ENCODE peak calls at places on chromosomes 4 and X, in five cellular contexts. One of them, this sample, is unnamed.

GRCh38 chr4:120630432-120630831 is 292.1 kb downstream of the PRDM5 start:
- DNase-seq in GM23338: no peak
- DNase-seq in HCT116: no peak
- DNase-seq in GM23248: peak; percentile 3
- DNase-seq in hepatocyte: no peak
- DNase-seq in this sample: no peak

GRCh38 chr4:127284236-127284635 is 348.5 kb upstream of the INTU start:
- DNase-seq in GM23338: no peak
- DNase-seq in HCT116: no peak
- DNase-seq in GM23248: no peak
- DNase-seq in hepatocyte: no peak
- DNase-seq in this sample: no peak

GRCh38 chr4:141307241-141307689 is 86.6 kb downstream of the ZNF330 start:
- DNase-seq in HCT116: peak; percentile 45
- DNase-seq in GM23248: peak; percentile 69
- DNase-seq in hepatocyte: peak; percentile 60
- DNase-seq in GM23338: peak; percentile 61
- DNase-seq in this sample: peak; percentile 59

GRCh38 chr4:165133150-165133549 is 20.5 kb upstream of the TMEM192 start:
- DNase-seq in hepatocyte: no peak
- DNase-seq in GM23248: no peak
- DNase-seq in HCT116: no peak
- DNase-seq in GM23338: no peak
- DNase-seq in this sample: no peak

GRCh38 chrX:1205681-1206611 is 6.5 kb downstream of the CRLF2 start:
- DNase-seq in hepatocyte: peak; percentile 57
- DNase-seq in GM23338: peak; percentile 98
- DNase-seq in GM23248: peak; percentile 60
- DNase-seq in HCT116: peak; percentile 95
- DNase-seq in this sample: peak; percentile 79

GRCh38 chr4:36872679-36873078 is 371.9 kb upstream of the NWD2 start:
- DNase-seq in hepatocyte: no peak
- DNase-seq in HCT116: no peak
- DNase-seq in GM23338: no peak
- DNase-seq in GM23248: no peak
- DNase-seq in this sample: no peak

GRCh38 chr4:13762126-13762525 is 134.6 kb upstream of the BOD1L1 start:
- DNase-seq in HCT116: no peak
- DNase-seq in hepatocyte: no peak
- DNase-seq in GM23248: peak; percentile 27
- DNase-seq in GM23338: no peak
- DNase-seq in this sample: no peak

GRCh38 chr4:41135761-41136160 is 78.6 kb downstream of the APBB2 start:
- DNase-seq in HCT116: no peak
- DNase-seq in GM23338: no peak
- DNase-seq in GM23248: peak; percentile 56
- DNase-seq in hepatocyte: no peak
- DNase-seq in this sample: no peak

GRCh38 chr4:98706200-98706813 is 47.9 kb upstream of the TSPAN5 start:
- DNase-seq in HCT116: no peak
- DNase-seq in GM23248: no peak
- DNase-seq in hepatocyte: no peak
- DNase-seq in GM23338: no peak
- DNase-seq in this sample: no peak

GRCh38 chrX:44536198-44536597 is 6.5 kb downstream of the FUNDC1 start:
- DNase-seq in GM23248: no peak
- DNase-seq in GM23338: no peak
- DNase-seq in hepatocyte: no peak
- DNase-seq in HCT116: no peak
- DNase-seq in this sample: no peak

GRCh38 chrX:42752730-42753129 is 25.2 kb downstream of the PPP1R2C start:
- DNase-seq in HCT116: no peak
- DNase-seq in hepatocyte: no peak
- DNase-seq in GM23248: no peak
- DNase-seq in GM23338: peak; percentile 1
- DNase-seq in this sample: no peak

GRCh38 chr4:76591992-76592391 is 157.0 kb downstream of the SHROOM3 start:
- DNase-seq in hepatocyte: no peak
- DNase-seq in GM23338: no peak
- DNase-seq in GM23248: no peak
- DNase-seq in HCT116: no peak
- DNase-seq in this sample: no peak

GRCh38 chr4:36316544-36317082 is 35.2 kb downstream of the DTHD1 start:
- DNase-seq in GM23338: no peak
- DNase-seq in GM23248: no peak
- DNase-seq in hepatocyte: no peak
- DNase-seq in HCT116: no peak
- DNase-seq in this sample: no peak

GRCh38 chr4:9867746-9868425 is 86.5 kb downstream of the DRD5 start:
- DNase-seq in GM23338: no peak
- DNase-seq in hepatocyte: no peak
- DNase-seq in HCT116: no peak
- DNase-seq in GM23248: no peak
- DNase-seq in this sample: no peak

GRCh38 chr4:7067147-7067522 is 729 bp downstream of the GRPEL1 start:
- DNase-seq in GM23338: no peak
- DNase-seq in GM23248: peak; percentile 85
- DNase-seq in HCT116: no peak
- DNase-seq in hepatocyte: no peak
- DNase-seq in this sample: no peak

GRCh38 chrX:39762266-39762841 is 335.4 kb downstream of the BCOR start:
- DNase-seq in GM23248: no peak
- DNase-seq in HCT116: no peak
- DNase-seq in hepatocyte: peak; percentile 49
- DNase-seq in GM23338: no peak
- DNase-seq in this sample: no peak

GRCh38 chr4:22324422-22324821 is 191.4 kb downstream of the ADGRA3 start:
- DNase-seq in HCT116: no peak
- DNase-seq in GM23248: no peak
- DNase-seq in hepatocyte: no peak
- DNase-seq in GM23338: no peak
- DNase-seq in this sample: no peak

GRCh38 chrX:69615779-69616519 is at the start of gene EDA:
- DNase-seq in hepatocyte: peak; percentile 94
- DNase-seq in GM23338: peak; percentile 91
- DNase-seq in GM23248: peak; percentile 76
- DNase-seq in HCT116: peak; percentile 61
- DNase-seq in this sample: peak; percentile 86

GRCh38 chr4:48152259-48152658 is 18.2 kb upstream of the TXK start:
- DNase-seq in GM23248: no peak
- DNase-seq in hepatocyte: no peak
- DNase-seq in HCT116: no peak
- DNase-seq in GM23338: no peak
- DNase-seq in this sample: no peak

GRCh38 chr4:12852338-12853307 is 631.5 kb downstream of the RAB28 start:
- DNase-seq in hepatocyte: peak; percentile 83
- DNase-seq in GM23248: peak; percentile 81
- DNase-seq in GM23338: peak; percentile 94
- DNase-seq in HCT116: peak; percentile 63
- DNase-seq in this sample: peak; percentile 77

GRCh38 chrX:133645977-133646750 is 230.9 kb upstream of the GPC4 start:
- DNase-seq in GM23338: no peak
- DNase-seq in GM23248: peak; percentile 89
- DNase-seq in hepatocyte: no peak
- DNase-seq in HCT116: no peak
- DNase-seq in this sample: no peak
- H3K27ac ChIP-seq in GM23338: no peak overlapping the region
- H3K27ac ChIP-seq in GM23248: peak overlapping the region; percentile 65
- H3K27ac ChIP-seq in hepatocyte: peak overlapping the region; percentile 46
- H3K27ac ChIP-seq in HCT116: no peak overlapping the region
- H3K27ac ChIP-seq in this sample: no peak overlapping the region

GRCh38 chrX:103629295-103630170 is 758 bp downstream of the TCEAL1 start:
- DNase-seq in GM23248: peak; percentile 73
- DNase-seq in GM23338: peak; percentile 79
- DNase-seq in HCT116: no peak
- DNase-seq in hepatocyte: peak; percentile 89
- DNase-seq in this sample: no peak
- TF ChIP-seq EZH2phosphoT487 in GM23248: no peak
- TF ChIP-seq EZH2phosphoT487 in GM23338: no peak
- TF ChIP-seq EZH2phosphoT487 in HCT116: no peak
- TF ChIP-seq EZH2phosphoT487 in hepatocyte: no peak
- TF ChIP-seq EZH2phosphoT487 in this sample: no peak

GRCh38 chr4:8353158-8353495 is 83.6 kb downstream of the HTRA3 start:
- DNase-seq in GM23338: no peak
- DNase-seq in hepatocyte: no peak
- DNase-seq in GM23248: no peak
- DNase-seq in HCT116: no peak
- DNase-seq in this sample: no peak

GRCh38 chr4:8350326-8350725 is 80.8 kb downstream of the HTRA3 start:
- DNase-seq in GM23248: no peak
- DNase-seq in hepatocyte: no peak
- DNase-seq in GM23338: no peak
- DNase-seq in HCT116: no peak
- DNase-seq in this sample: no peak

GRCh38 chr4:8350841-8351461 is 81.4 kb downstream of the HTRA3 start:
- DNase-seq in HCT116: no peak
- DNase-seq in hepatocyte: no peak
- DNase-seq in GM23248: no peak
- DNase-seq in GM23338: no peak
- DNase-seq in this sample: no peak

GRCh38 chr4:8352368-8353157 is 83.0 kb downstream of the HTRA3 start:
- DNase-seq in GM23338: no peak
- DNase-seq in hepatocyte: no peak
- DNase-seq in GM23248: no peak
- DNase-seq in HCT116: no peak
- DNase-seq in this sample: no peak

DNA sequence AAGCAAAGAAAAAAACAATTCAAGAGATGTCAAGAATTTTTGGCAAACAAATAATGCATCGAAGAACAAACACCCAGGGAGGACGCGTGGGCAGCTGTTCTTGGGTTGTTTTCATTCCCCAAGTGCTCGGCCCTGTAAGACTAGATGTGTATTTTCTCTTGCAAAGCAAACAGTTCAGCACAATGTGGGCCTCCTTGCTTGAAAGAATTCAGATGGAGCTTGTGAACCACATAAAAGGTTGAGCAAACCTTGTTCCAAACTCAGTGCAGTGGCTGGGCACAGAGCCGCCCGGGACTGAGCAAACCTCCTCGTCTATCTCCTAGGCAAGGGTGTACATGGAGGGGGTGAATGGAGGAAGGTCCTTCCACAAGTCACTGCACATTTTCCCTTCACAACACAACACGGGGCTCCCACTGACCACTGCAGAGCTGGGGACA is 82.4 kb downstream of the HTRA3 start:
- DNase-seq in GM23248: peak; percentile 15
- DNase-seq in HCT116: no peak
- DNase-seq in GM23338: no peak
- DNase-seq in hepatocyte: no peak
- DNase-seq in this sample: no peak
- H3K27ac ChIP-seq in GM23248: no peak overlapping the region
- H3K27ac ChIP-seq in HCT116: no peak overlapping the region
- H3K27ac ChIP-seq in GM23338: no peak overlapping the region
- H3K27ac ChIP-seq in hepatocyte: no peak overlapping the region
- H3K27ac ChIP-seq in this sample: no peak overlapping the region

DNA sequence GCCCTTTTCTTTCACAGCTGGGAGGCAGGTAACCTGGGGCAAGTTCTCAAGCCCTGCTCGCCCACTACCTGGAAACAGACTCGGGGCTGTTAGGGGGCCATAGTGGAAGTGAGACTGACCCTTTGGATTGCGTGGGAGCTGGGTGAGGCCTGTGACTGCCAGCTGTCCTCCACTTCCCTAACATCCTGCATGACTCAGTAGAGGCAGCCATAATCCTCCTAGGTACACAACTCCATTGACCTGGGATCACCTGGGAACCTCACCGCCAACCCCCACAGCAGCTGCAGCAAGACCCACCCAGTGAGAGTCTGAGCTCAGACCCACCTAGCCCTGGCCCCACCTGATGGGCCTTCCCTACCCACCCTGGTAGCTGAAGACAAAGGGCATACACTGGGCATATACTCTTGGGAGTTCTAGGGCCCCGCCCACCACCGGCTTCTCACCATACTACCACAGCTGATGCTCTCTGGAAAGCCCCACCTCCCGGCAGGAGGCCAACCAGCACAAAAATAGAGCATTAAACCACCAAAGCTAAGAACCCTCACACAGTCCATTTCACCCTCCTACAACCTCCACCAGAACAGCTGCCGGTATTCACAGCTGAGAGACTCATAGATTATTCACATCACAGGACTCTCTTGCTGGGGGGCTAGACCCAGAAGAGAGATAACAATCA is 61.1 kb upstream of the DCTD start:
- DNase-seq in GM23338: no peak
- DNase-seq in HCT116: no peak
- DNase-seq in hepatocyte: no peak
- DNase-seq in GM23248: peak; percentile 48
- DNase-seq in this sample: peak; percentile 56
- TF ChIP-seq EZH2phosphoT487 in GM23338: no peak
- TF ChIP-seq EZH2phosphoT487 in HCT116: no peak
- TF ChIP-seq EZH2phosphoT487 in hepatocyte: no peak
- TF ChIP-seq EZH2phosphoT487 in GM23248: no peak
- TF ChIP-seq EZH2phosphoT487 in this sample: no peak

GRCh38 chr4:71564775-71565174 is 219.1 kb downstream of the GC start:
- DNase-seq in hepatocyte: no peak
- DNase-seq in HCT116: no peak
- DNase-seq in GM23338: no peak
- DNase-seq in GM23248: no peak
- DNase-seq in this sample: no peak

GRCh38 chr4:71571346-71571745 is 212.5 kb downstream of the GC start:
- DNase-seq in hepatocyte: no peak
- DNase-seq in HCT116: no peak
- DNase-seq in GM23248: no peak
- DNase-seq in GM23338: no peak
- DNase-seq in this sample: no peak

GRCh38 chr4:71570492-71570891 is 213.4 kb downstream of the GC start:
- DNase-seq in HCT116: no peak
- DNase-seq in GM23338: no peak
- DNase-seq in GM23248: no peak
- DNase-seq in hepatocyte: no peak
- DNase-seq in this sample: no peak

GRCh38 chr4:71566856-71567255 is 217.0 kb downstream of the GC start:
- DNase-seq in HCT116: no peak
- DNase-seq in hepatocyte: no peak
- DNase-seq in GM23338: no peak
- DNase-seq in GM23248: no peak
- DNase-seq in this sample: no peak

GRCh38 chr4:71568131-71568530 is 215.7 kb downstream of the GC start:
- DNase-seq in hepatocyte: no peak
- DNase-seq in GM23338: no peak
- DNase-seq in HCT116: no peak
- DNase-seq in GM23248: no peak
- DNase-seq in this sample: no peak
- H3K27ac ChIP-seq in hepatocyte: no peak overlapping the region
- H3K27ac ChIP-seq in GM23338: no peak overlapping the region
- H3K27ac ChIP-seq in HCT116: no peak overlapping the region
- H3K27ac ChIP-seq in GM23248: no peak overlapping the region
- H3K27ac ChIP-seq in this sample: no peak overlapping the region